ENCODE peak calls at places on chromosomes 12 and 14, in five cellular contexts. D, V, P, O and Z are unnamed samples.
A peak's percentile ranks its signal among the peaks of the same experiment; 100 is the strongest.

GRCh38 chr12:65125247-65125646 is 4.1 kb upstream of the WIF1 start:
- DNase-seq in O (no peak), P (no peak), V (no peak), D (no peak), Z (no peak)

GRCh38 chr12:72535591-72535990 is 263.4 kb downstream of the TRHDE start:
- DNase-seq in P (no peak), V (no peak), O (no peak), D (no peak), Z (no peak)

GRCh38 chr14:97848351-97848980 is 1051.3 kb downstream of the VRK1 start:
- DNase-seq in D (no peak), P (no peak), V (no peak), O (no peak), Z (no peak)

GRCh38 chr14:32588448-32589320 is 259.6 kb downstream of the AKAP6 start:
- DNase-seq in O (no peak), D (no peak), P (no peak), V (no peak), Z (no peak)

GRCh38 chr12:14452865-14453264 is 87.4 kb downstream of the ATF7IP start:
- DNase-seq in V (no peak), P (no peak), O (no peak), D (no peak), Z (no peak)

GRCh38 chr12:93918262-93918661 is 230.1 kb upstream of the PLXNC1 start:
- DNase-seq in P (no peak), O (no peak), V (no peak), D (no peak), Z (no peak)

GRCh38 chr12:52400906-52401305 is 5.2 kb downstream of the KRT82 start:
- DNase-seq in O (no peak), D (no peak), V (no peak), P (no peak), Z (no peak)

GRCh38 chr14:64841121-64841611 is 38.5 kb downstream of the SPTB start:
- DNase-seq in V (no peak), O (no peak), P (peak; percentile 77), D (no peak), Z (no peak)

GRCh38 chr12:2974560-2974971 is 15.4 kb downstream of the TEAD4 start:
- DNase-seq in D (no peak), P (no peak), V (no peak), O (no peak), Z (no peak)

GRCh38 chr14:39939023-39939422 is 506.8 kb upstream of the FBXO33 start:
- DNase-seq in V (no peak), P (no peak), D (no peak), O (no peak), Z (no peak)

GRCh38 chr12:53044052-53044581 is 5.7 kb upstream of the TNS2 start:
- DNase-seq in D (no peak), V (no peak), O (no peak), P (no peak), Z (no peak)

GRCh38 chr14:55807059-55807499 is 227.1 kb downstream of the KTN1 start:
- DNase-seq in V (peak; percentile 93), P (peak; percentile 49), O (peak; percentile 18), D (peak; percentile 74), Z (peak; percentile 31)

GRCh38 chr14:30988509-30988908 is 36.9 kb upstream of the AP4S1 start:
- DNase-seq in O (no peak), V (no peak), P (no peak), D (no peak), Z (no peak)

GRCh38 chr14:36065831-36066230 is 110.7 kb downstream of the PTCSC3 start:
- DNase-seq in O (no peak), P (no peak), V (no peak), D (no peak), Z (no peak)

GRCh38 chr12:72071030-72071429 is 132.4 kb downstream of the TPH2 start:
- DNase-seq in O (no peak), V (no peak), P (no peak), D (no peak), Z (no peak)

GRCh38 chr14:32078030-32078793 is 1.1 kb downstream of the ARHGAP5 start:
- DNase-seq in P (no peak), O (no peak), V (no peak), D (peak; percentile 41), Z (no peak)

GRCh38 chr12:75208851-75209781 is 523 bp downstream of the KCNC2 start:
- DNase-seq in P (no peak), V (no peak), D (no peak), O (no peak), Z (no peak)

GRCh38 chr14:100537701-100538565 is 49.3 kb downstream of the BEGAIN start:
- DNase-seq in O (no peak), V (peak; percentile 51), P (no peak), D (no peak), Z (no peak)

GRCh38 chr14:23485311-23485710 is 15.8 kb downstream of the NGDN start:
- DNase-seq in V (no peak), D (no peak), O (no peak), P (no peak), Z (no peak)

GRCh38 chr14:23483216-23483854 is 13.8 kb downstream of the NGDN start:
- DNase-seq in V (no peak), O (no peak), P (no peak), D (no peak), Z (no peak)

GRCh38 chr14:23481992-23482813 is 12.7 kb downstream of the NGDN start:
- DNase-seq in V (no peak), O (no peak), D (no peak), P (no peak), Z (no peak)

GRCh38 chr14:23481362-23481970 is 12.0 kb downstream of the NGDN start:
- DNase-seq in V (no peak), D (no peak), P (no peak), O (no peak), Z (no peak)

DNA sequence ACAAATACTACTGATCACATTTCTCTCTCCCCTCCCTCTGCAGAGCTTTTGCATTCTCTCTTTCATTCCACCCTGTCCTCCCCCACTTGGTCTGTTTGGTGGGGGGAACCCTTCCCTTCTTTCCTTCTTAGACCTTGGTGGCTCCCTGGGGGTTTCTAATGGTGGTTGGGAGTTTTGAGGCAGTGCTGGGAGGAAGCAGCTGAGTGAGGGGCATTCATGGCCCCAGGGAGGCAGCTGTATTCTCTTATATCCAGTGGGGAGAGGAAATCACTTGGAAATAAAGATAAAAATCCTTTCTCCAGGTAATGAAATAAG is 13.3 kb downstream of the NGDN start:
- DNase-seq in O (no peak), D (no peak), P (no peak), V (no peak), Z (no peak)
- H3K4me3 ChIP-seq in O (no peak overlapping the region), D (no peak overlapping the region), P (no peak overlapping the region), V (no peak overlapping the region), Z (no peak overlapping the region)

GRCh38 chr12:117603316-117604113 is 242.1 kb upstream of the NOS1 start:
- DNase-seq in V (no peak), D (no peak), P (no peak), O (no peak), Z (no peak)
- TF ChIP-seq CTCF in V (no peak), D (no peak), P (no peak), O (no peak), Z (no peak)

GRCh38 chr14:105090493-105091334 is 25.5 kb upstream of the GPR132 start:
- DNase-seq in V (peak; percentile 89), P (peak; percentile 80), O (no peak), D (peak; percentile 90), Z (no peak)

GRCh38 chr14:105092124-105092911 is 27.1 kb upstream of the GPR132 start:
- DNase-seq in D (no peak), P (no peak), O (no peak), V (peak; percentile 63), Z (no peak)

GRCh38 chr14:105092912-105093425 is 27.7 kb upstream of the GPR132 start:
- DNase-seq in D (peak; percentile 64), V (peak; percentile 73), P (no peak), O (no peak), Z (no peak)

GRCh38 chr14:105089746-105090492 is 24.7 kb upstream of the GPR132 start:
- DNase-seq in D (no peak), V (peak; percentile 71), O (no peak), P (no peak), Z (no peak)

GRCh38 chr14:105091335-105092123 is 26.3 kb upstream of the GPR132 start:
- DNase-seq in O (no peak), V (peak; percentile 89), P (peak; percentile 94), D (peak; percentile 91), Z (peak; percentile 70)
- H3K4me3 ChIP-seq in O (no peak overlapping the region), V (peak overlapping the region; percentile 70), P (peak overlapping the region; percentile 96), D (no peak overlapping the region), Z (peak overlapping the region; percentile 98)

DNA sequence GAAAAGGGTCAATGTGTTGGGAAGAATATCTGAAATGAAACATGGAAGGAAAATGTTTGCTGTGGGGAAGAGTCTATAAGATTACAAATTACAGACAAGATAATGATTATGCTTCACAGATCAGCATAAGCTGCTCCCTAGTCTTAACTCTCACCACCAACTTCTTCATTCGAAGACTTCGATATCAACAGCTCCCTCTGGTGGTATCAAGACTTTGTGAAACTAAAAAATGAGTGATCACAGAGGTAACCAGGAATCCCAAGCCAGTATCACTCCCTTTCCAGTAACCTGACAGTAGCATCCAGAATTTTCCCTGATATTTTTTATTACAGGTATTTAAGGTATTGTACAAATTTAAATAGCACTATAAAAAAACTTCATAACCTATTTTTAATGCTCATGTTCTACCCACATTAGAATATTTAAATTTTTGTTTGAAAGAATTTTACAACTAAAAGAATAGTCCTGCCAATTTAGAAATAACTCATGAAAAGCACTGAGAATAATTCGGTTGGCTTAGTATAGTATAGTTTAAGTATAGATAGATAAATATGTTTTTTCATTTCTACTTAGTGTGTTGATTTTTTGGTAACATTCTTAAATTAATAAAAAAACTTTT is 84.4 kb downstream of the C2CD5 start:
- DNase-seq in D (no peak), P (no peak), O (no peak), V (no peak), Z (no peak)
- TF ChIP-seq CTCF in D (peak; percentile 36), P (peak; percentile 71), O (peak; percentile 49), V (peak; percentile 16), Z (peak; percentile 50)

DNA sequence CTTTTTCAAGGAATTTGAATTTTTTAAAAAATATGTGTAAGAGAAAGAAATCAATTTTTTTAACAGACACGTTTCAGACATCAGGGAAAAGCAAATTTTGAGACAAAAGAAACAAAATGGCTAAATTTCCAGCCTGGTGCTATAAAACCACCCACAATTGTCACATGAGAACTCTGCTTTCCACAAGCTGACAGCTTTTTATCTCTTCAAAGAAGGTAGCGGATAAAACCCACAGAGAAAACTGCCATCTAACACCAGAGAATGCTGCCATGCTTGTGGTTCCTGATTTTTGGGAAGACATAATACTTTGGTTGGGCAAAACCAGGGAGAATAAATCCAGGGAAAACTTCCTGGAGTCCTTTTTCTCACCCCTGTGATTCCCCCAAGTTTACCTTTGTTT is 10.3 kb upstream of the ITPR2 start:
- DNase-seq in D (no peak), O (no peak), V (no peak), P (no peak), Z (no peak)
- H3K4me3 ChIP-seq in D (no peak overlapping the region), O (no peak overlapping the region), V (no peak overlapping the region), P (no peak overlapping the region), Z (no peak overlapping the region)

GRCh38 chr14:67133595-67134441 is 55.4 kb upstream of the GARIN2 start:
- DNase-seq in P (no peak), D (no peak), O (no peak), V (no peak), Z (no peak)

GRCh38 chr14:67137744-67138371 is 51.4 kb upstream of the GARIN2 start:
- DNase-seq in V (no peak), D (no peak), P (no peak), O (no peak), Z (no peak)
- TF ChIP-seq CTCF in V (no peak), D (no peak), P (peak; percentile 69), O (no peak), Z (peak; percentile 28)